ENCODE peak calls at places on chromosomes 16 and 17, in seven cellular contexts. S is fibroblast of the aortic adventitia; H is occipital lobe; U is ELR; F is skeletal muscle cell; P is stimulated activated naive CD4-positive, alpha-beta T cell treated with Interleukin-2 at 50 U/mL for 16 hours; D is CD8-positive, alpha-beta T cell. M is an unnamed sample.

GRCh38 chr17:50027639-50028206 is 28.2 kb upstream of the ITGA3 start:
- DNase-seq in D (no peak), F (peak), P (no peak), U (peak), H (no peak), S (peak), M (no peak)

GRCh38 chr17:76382803-76383644 is 1.4 kb upstream of the SPHK1 start:
- DNase-seq in P (peak), D (peak), H (no peak), U (peak), F (peak), S (peak), M (peak)

GRCh38 chr16:19460397-19460796 is 42.7 kb downstream of the TMC5 start:
- DNase-seq in F (no peak), H (no peak), D (no peak), S (no peak), U (no peak), P (no peak), M (no peak)

GRCh38 chr17:72976971-72977767 is 115.3 kb downstream of the SLC39A11 start:
- DNase-seq in D (no peak), P (no peak), U (peak), S (peak), F (peak), H (no peak), M (peak)

GRCh38 chr16:50024684-50025543 is at the start of gene CNEP1R1:
- DNase-seq in D (peak), P (peak), F (peak), H (peak), S (peak), U (peak), M (peak)

GRCh38 chr16:86639354-86639753 is 61.0 kb downstream of the FOXL1 start:
- DNase-seq in F (no peak), S (no peak), P (no peak), H (no peak), D (no peak), U (no peak), M (no peak)

GRCh38 chr16:10981697-10982216 is 37.4 kb downstream of the CLEC16A start:
- DNase-seq in U (peak), P (peak), S (no peak), D (peak), F (no peak), H (no peak), M (no peak)

GRCh38 chr16:11079657-11080187 is 135.4 kb downstream of the CLEC16A start:
- DNase-seq in D (no peak), F (peak), H (no peak), S (peak), U (peak), P (no peak), M (no peak)

GRCh38 chr16:86020971-86021370 is 122.0 kb downstream of the IRF8 start:
- DNase-seq in S (no peak), F (no peak), P (no peak), D (no peak), H (no peak), U (no peak), M (no peak)

GRCh38 chr16:66267287-66268137 is 99.0 kb upstream of the CDH5 start:
- DNase-seq in D (no peak), F (no peak), U (no peak), H (no peak), S (no peak), P (no peak), M (no peak)

GRCh38 chr17:11441004-11441403 is 157.3 kb upstream of the DNAH9 start:
- DNase-seq in U (no peak), F (no peak), P (no peak), H (no peak), S (no peak), D (no peak), M (no peak)

GRCh38 chr17:35801583-35802224 is 6.3 kb upstream of the MMP28 start:
- DNase-seq in P (no peak), F (peak), D (no peak), H (peak), U (no peak), S (peak), M (peak)

GRCh38 chr17:28317965-28318758 is 838 bp upstream of the TMEM97 start:
- DNase-seq in F (no peak), S (no peak), P (no peak), U (no peak), H (no peak), D (no peak), M (peak)

GRCh38 chr17:75693500-75694481 is 26.7 kb downstream of the SAP30BP start:
- DNase-seq in F (peak), U (peak), D (no peak), S (peak), H (peak), P (no peak), M (no peak)

GRCh38 chr17:18246880-18247612 is 11.5 kb downstream of the FLII start:
- DNase-seq in H (no peak), P (no peak), F (no peak), D (no peak), U (peak), S (peak), M (peak)

GRCh38 chr17:27567563-27567859 is 63.5 kb upstream of the LGALS9 start:
- DNase-seq in U (no peak), D (no peak), H (no peak), F (no peak), S (no peak), P (no peak), M (no peak)

GRCh38 chr16:50627419-50627818 is 53.7 kb downstream of the SNX20 start:
- DNase-seq in D (peak), U (peak), H (no peak), F (no peak), P (peak), S (peak), M (no peak)

GRCh38 chr16:79856581-79856980 is 256.0 kb upstream of the MAF start:
- DNase-seq in P (no peak), D (no peak), F (no peak), U (no peak), S (no peak), H (no peak), M (no peak)

GRCh38 chr17:38748329-38749221 is at the start of gene PCGF2:
- DNase-seq in F (peak), P (no peak), U (peak), S (peak), D (peak), H (peak), M (peak)

GRCh38 chr16:11084484-11085024 is 140.2 kb downstream of the CLEC16A start:
- DNase-seq in S (peak), P (no peak), F (peak), H (no peak), U (peak), D (no peak), M (no peak)

GRCh38 chr17:31788571-31788946 is 70.5 kb downstream of the COPRS start:
- DNase-seq in D (no peak), S (no peak), U (no peak), P (no peak), F (no peak), H (no peak), M (no peak)

GRCh38 chr16:1494129-1494640 is 1.0 kb downstream of the TELO2 start:
- DNase-seq in F (peak), S (peak), D (no peak), P (no peak), H (no peak), U (peak), M (peak)

GRCh38 chr17:65556910-65557348 is 4.5 kb downstream of the AXIN2 start:
- DNase-seq in S (peak), H (no peak), U (no peak), D (no peak), P (no peak), F (no peak), M (no peak)

GRCh38 chr16:19884021-19884485 is 595 bp downstream of the GPRC5B start:
- DNase-seq in H (no peak), F (no peak), D (no peak), P (no peak), U (peak), S (no peak), M (no peak)

GRCh38 chr16:19520861-19521331 is 1.0 kb downstream of the GDE1 start:
- DNase-seq in H (no peak), S (peak), D (no peak), P (no peak), F (no peak), U (peak), M (no peak)

GRCh38 chr17:57959929-57960328 is 4.7 kb upstream of the CUEDC1 start:
- DNase-seq in H (no peak), S (no peak), U (no peak), F (no peak), D (no peak), P (no peak), M (no peak)

GRCh38 chr17:45660474-45660873 is 123.6 kb upstream of the CRHR1 start:
- DNase-seq in P (no peak), H (no peak), S (no peak), U (no peak), F (no peak), D (no peak), M (no peak)

GRCh38 chr16:85228463-85228862 is 116.2 kb upstream of the CIBAR2 start:
- DNase-seq in S (no peak), H (no peak), D (no peak), U (no peak), F (no peak), P (no peak), M (no peak)

GRCh38 chr16:71185366-71185765 is 45.2 kb downstream of the HYDIN start:
- DNase-seq in D (no peak), H (no peak), P (no peak), U (no peak), S (no peak), F (no peak), M (no peak)

GRCh38 chr16:75919664-75920063 is 193.4 kb upstream of the CPHXL start:
- DNase-seq in H (no peak), S (peak), F (no peak), D (no peak), U (no peak), P (no peak), M (no peak)

GRCh38 chr17:81071761-81072741 is 37.1 kb downstream of the BAIAP2 start:
- DNase-seq in H (no peak), P (no peak), U (no peak), S (no peak), F (no peak), D (no peak), M (no peak)

GRCh38 chr17:2344528-2344927 is 7.2 kb downstream of the SGSM2 start:
- DNase-seq in S (no peak), F (no peak), D (no peak), U (no peak), H (no peak), P (no peak), M (no peak)

GRCh38 chr16:67741118-67741517 is 22.0 kb upstream of the GFOD2 start:
- DNase-seq in S (no peak), U (no peak), P (no peak), D (no peak), H (no peak), F (no peak), M (no peak)